ENCODE peak calls at places on chromosomes 4 and X, in seven cellular contexts. O, Y, V, U, N, B and Z are unnamed samples.

GRCh38 chr4:77818667-77819408 is at the start of gene CNOT6L:
- DNase-seq in O (peak; percentile 89), Y (peak; percentile 81), V (peak; percentile 77), U (peak; percentile 40), N (peak; percentile 53), B (peak; percentile 57), Z (peak; percentile 94)

GRCh38 chr4:4990857-4991540 is 28.3 kb downstream of the CYTL1 start:
- DNase-seq in O (no peak), Y (no peak), V (peak; percentile 43), U (no peak), N (no peak), B (peak; percentile 98), Z (peak; percentile 77)

GRCh38 chr4:31193516-31193915 is 473.3 kb downstream of the PCDH7 start:
- DNase-seq in O (no peak), Y (no peak), V (no peak), U (peak; percentile 65), N (no peak), B (no peak), Z (no peak)

GRCh38 chr4:93066746-93067145 is 761.8 kb upstream of the ATOH1 start:
- DNase-seq in O (no peak), Y (no peak), V (no peak), U (no peak), N (no peak), B (no peak), Z (no peak)

GRCh38 chrX:130170752-130171445 is 863 bp upstream of the RAB33A start:
- DNase-seq in O (peak; percentile 55), Y (peak; percentile 77), V (no peak), U (no peak), N (peak; percentile 35), B (no peak), Z (peak; percentile 38)

GRCh38 chr4:153735901-153736461 is 23.8 kb downstream of the RNF175 start:
- DNase-seq in O (no peak), Y (no peak), V (no peak), U (no peak), N (no peak), B (peak; percentile 58), Z (no peak)

GRCh38 chr4:149796381-149796780 is 19.3 kb downstream of the IQCM start:
- DNase-seq in O (no peak), Y (no peak), V (no peak), U (no peak), N (no peak), B (no peak), Z (no peak)

GRCh38 chr4:126986828-126987227 is 645.9 kb upstream of the INTU start:
- DNase-seq in O (no peak), Y (no peak), V (no peak), U (no peak), N (no peak), B (peak; percentile 48), Z (peak; percentile 20)

GRCh38 chr4:105241456-105241855 is 94.8 kb downstream of the TET2 start:
- DNase-seq in O (no peak), Y (no peak), V (no peak), U (no peak), N (no peak), B (no peak), Z (peak; percentile 59)

GRCh38 chrX:96445531-96446065 is 239.0 kb upstream of the DIAPH2 start:
- DNase-seq in O (no peak), Y (no peak), V (no peak), U (no peak), N (no peak), B (no peak), Z (no peak)

GRCh38 chr4:8029689-8030088 is 90.0 kb upstream of the AFAP1 start:
- DNase-seq in O (no peak), Y (no peak), V (no peak), U (no peak), N (no peak), B (no peak), Z (no peak)

GRCh38 chrX:63330681-63331080 is 20.5 kb downstream of the SPIN4 start:
- DNase-seq in O (no peak), Y (no peak), V (no peak), U (no peak), N (no peak), B (no peak), Z (no peak)

GRCh38 chr4:38663021-38663800 is 788 bp upstream of the KLF3 start:
- DNase-seq in O (no peak), Y (peak; percentile 87), V (peak; percentile 89), U (no peak), N (no peak), B (peak; percentile 50), Z (peak; percentile 96)

GRCh38 chr4:4267981-4268380 is 20.0 kb upstream of the TMEM128 start:
- DNase-seq in O (no peak), Y (no peak), V (no peak), U (no peak), N (no peak), B (no peak), Z (peak; percentile 65)

GRCh38 chrX:68754406-68754805 is 74.4 kb upstream of the EFNB1 start:
- DNase-seq in O (no peak), Y (no peak), V (no peak), U (no peak), N (no peak), B (no peak), Z (no peak)

GRCh38 chrX:68834371-68835103 is 5.7 kb downstream of the EFNB1 start:
- DNase-seq in O (no peak), Y (no peak), V (peak; percentile 54), U (no peak), N (no peak), B (no peak), Z (no peak)